ENCODE peak calls at places on chromosomes 7 and 10, in ten cellular contexts. J, S, B, P, D, W, Z, G, L and N are unnamed samples.
A peak's percentile ranks its signal among the peaks of the same experiment; 100 is the strongest.

GRCh38 chr10:16770646-16771045 is 46.6 kb downstream of the RSU1 start:
- DNase-seq in J (no peak), S (no peak), B (no peak), P (no peak), D (no peak), W (no peak), Z (no peak), G (no peak), L (no peak), N (no peak)

GRCh38 chr10:47384148-47384921 is at the start of gene ZNF488:
- DNase-seq in J (peak; percentile 90), S (peak; percentile 64), B (peak; percentile 77), P (peak; percentile 16), D (peak; percentile 90), W (peak; percentile 93), Z (peak; percentile 88), G (peak; percentile 86), L (peak; percentile 76), N (peak; percentile 84)

GRCh38 chr7:26667514-26668133 is 196.8 kb downstream of the SKAP2 start:
- DNase-seq in J (peak; percentile 95), S (peak; percentile 47), B (peak; percentile 59), P (peak; percentile 81), D (no peak), W (peak; percentile 97), Z (no peak), G (no peak), L (peak; percentile 59), N (peak; percentile 72)

GRCh38 chr10:18144928-18145327 is 4.7 kb downstream of the CACNB2 start:
- DNase-seq in J (no peak), S (no peak), B (no peak), P (no peak), D (no peak), W (no peak), Z (peak; percentile 80), G (peak; percentile 62), L (peak; percentile 45), N (no peak)

GRCh38 chr10:3635248-3635647 is 149.8 kb downstream of the KLF6 start:
- DNase-seq in J (peak; percentile 66), S (no peak), B (no peak), P (no peak), D (no peak), W (no peak), Z (no peak), G (no peak), L (no peak), N (no peak)

GRCh38 chr10:100670828-100671479 is 74.4 kb upstream of the PAX2 start:
- DNase-seq in J (no peak), S (peak; percentile 57), B (peak; percentile 49), P (no peak), D (peak; percentile 87), W (no peak), Z (no peak), G (no peak), L (no peak), N (no peak)

GRCh38 chr7:117386125-117386709 is 41.1 kb downstream of the ASZ1 start:
- DNase-seq in J (no peak), S (no peak), B (no peak), P (no peak), D (no peak), W (no peak), Z (no peak), G (no peak), L (no peak), N (no peak)

GRCh38 chr10:878333-878753 is 53.2 kb downstream of the LARP4B start:
- DNase-seq in J (no peak), S (no peak), B (no peak), P (no peak), D (no peak), W (no peak), Z (no peak), G (no peak), L (no peak), N (no peak)

GRCh38 chr7:135905355-135905754 is 71.8 kb downstream of the MTPN start:
- DNase-seq in J (no peak), S (no peak), B (no peak), P (no peak), D (no peak), W (no peak), Z (no peak), G (no peak), L (no peak), N (no peak)

GRCh38 chr7:34327681-34328080 is 330.3 kb upstream of the NPSR1 start:
- DNase-seq in J (no peak), S (no peak), B (no peak), P (no peak), D (no peak), W (no peak), Z (no peak), G (no peak), L (no peak), N (no peak)

GRCh38 chr7:73891178-73891885 is 30.4 kb downstream of the TMEM270 start:
- DNase-seq in J (peak; percentile 46), S (no peak), B (no peak), P (no peak), D (no peak), W (no peak), Z (no peak), G (no peak), L (no peak), N (no peak)

GRCh38 chr7:47591655-47592572 is 10.0 kb upstream of the TNS3 start:
- DNase-seq in J (no peak), S (no peak), B (no peak), P (no peak), D (no peak), W (no peak), Z (no peak), G (no peak), L (no peak), N (no peak)

GRCh38 chr7:24337180-24337579 is 53.2 kb downstream of the NPY start:
- DNase-seq in J (no peak), S (no peak), B (no peak), P (no peak), D (no peak), W (peak; percentile 22), Z (no peak), G (no peak), L (no peak), N (no peak)

GRCh38 chr7:129777993-129778769 is 166.7 kb downstream of the NRF1 start:
- DNase-seq in J (no peak), S (no peak), B (no peak), P (no peak), D (no peak), W (no peak), Z (no peak), G (no peak), L (no peak), N (no peak)

GRCh38 chr10:112562803-112563663 is 116.0 kb downstream of the VTI1A start:
- DNase-seq in J (peak; percentile 62), S (no peak), B (no peak), P (no peak), D (no peak), W (peak; percentile 15), Z (no peak), G (no peak), L (no peak), N (no peak)

GRCh38 chr10:96138102-96138501 is 8.0 kb downstream of the ZNF518A start:
- DNase-seq in J (no peak), S (no peak), B (no peak), P (no peak), D (no peak), W (no peak), Z (no peak), G (no peak), L (no peak), N (no peak)

GRCh38 chr10:68594405-68594804 is 34.3 kb downstream of the TET1 start:
- DNase-seq in J (no peak), S (no peak), B (no peak), P (no peak), D (no peak), W (no peak), Z (no peak), G (peak; percentile 24), L (no peak), N (no peak)

GRCh38 chr7:131098527-131098926 is 229.1 kb upstream of the MKLN1 start:
- DNase-seq in J (no peak), S (no peak), B (no peak), P (no peak), D (no peak), W (no peak), Z (no peak), G (no peak), L (no peak), N (no peak)

GRCh38 chr7:140899883-140900282 is 24.8 kb downstream of the BRAF start:
- DNase-seq in J (no peak), S (no peak), B (no peak), P (no peak), D (no peak), W (peak; percentile 72), Z (no peak), G (no peak), L (no peak), N (no peak)

GRCh38 chr10:117164878-117165556 is 26.9 kb upstream of the VAX1 start:
- DNase-seq in J (no peak), S (no peak), B (no peak), P (no peak), D (no peak), W (no peak), Z (no peak), G (no peak), L (no peak), N (no peak)

GRCh38 chr7:51543801-51544553 is 227.4 kb upstream of the COBL start:
- DNase-seq in J (peak; percentile 7), S (no peak), B (no peak), P (no peak), D (no peak), W (no peak), Z (no peak), G (no peak), L (no peak), N (no peak)

GRCh38 chr10:24858244-24858907 is 94.0 kb downstream of the PRTFDC1 start:
- DNase-seq in J (no peak), S (no peak), B (no peak), P (no peak), D (no peak), W (no peak), Z (no peak), G (no peak), L (no peak), N (no peak)

GRCh38 chr7:126662826-126663225 is 589.9 kb downstream of the GRM8 start:
- DNase-seq in J (no peak), S (no peak), B (no peak), P (no peak), D (no peak), W (no peak), Z (no peak), G (no peak), L (no peak), N (no peak)

GRCh38 chr7:100540073-100540723 is 1.2 kb downstream of the AGFG2 start:
- DNase-seq in J (peak; percentile 72), S (no peak), B (no peak), P (no peak), D (no peak), W (no peak), Z (no peak), G (no peak), L (no peak), N (no peak)

GRCh38 chr10:132524443-132525285 is 12.9 kb upstream of the INPP5A start:
- DNase-seq in J (no peak), S (no peak), B (no peak), P (no peak), D (no peak), W (no peak), Z (no peak), G (peak; percentile 9), L (peak; percentile 15), N (no peak)

GRCh38 chr10:124316316-124316715 is 102.4 kb downstream of the OAT start:
- DNase-seq in J (no peak), S (no peak), B (no peak), P (no peak), D (no peak), W (no peak), Z (no peak), G (no peak), L (no peak), N (no peak)

GRCh38 chr7:15557186-15557585 is 4.6 kb downstream of the AGMO start:
- DNase-seq in J (no peak), S (no peak), B (no peak), P (no peak), D (no peak), W (no peak), Z (no peak), G (no peak), L (no peak), N (no peak)

GRCh38 chr7:44150966-44151678 is 10.0 kb upstream of the MYL7 start:
- DNase-seq in J (no peak), S (no peak), B (no peak), P (no peak), D (no peak), W (no peak), Z (no peak), G (no peak), L (no peak), N (peak; percentile 55)